ENCODE peak calls at places on chromosomes 2 and 18, in four cellular contexts. T, D, G and F are unnamed samples.

GRCh38 chr2:29628078-29628765 is 293.2 kb downstream of the ALK start:
- DNase-seq in T (no peak), D (no peak), G (no peak), F (no peak)

GRCh38 chr2:55052087-55053061 is 2.1 kb upstream of the RTN4 start:
- DNase-seq in T (no peak), D (no peak), G (no peak), F (no peak)

GRCh38 chr2:171330155-171330956 is 103.4 kb downstream of the METTL8 start:
- DNase-seq in T (no peak), D (no peak), G (no peak), F (no peak)

GRCh38 chr2:149438260-149438960 is 108.0 kb downstream of the LYPD6 start:
- DNase-seq in T (no peak), D (no peak), G (no peak), F (no peak)

GRCh38 chr18:34709104-34709503 is 994 bp upstream of the DTNA start:
- DNase-seq in T (peak; percentile 93), D (peak; percentile 49), G (no peak), F (no peak)

GRCh38 chr2:190562121-190562520 is 27.6 kb upstream of the NEMP2 start:
- DNase-seq in T (no peak), D (no peak), G (no peak), F (no peak)

GRCh38 chr2:171318463-171318934 is 115.3 kb downstream of the METTL8 start:
- DNase-seq in T (peak; percentile 17), D (no peak), G (peak; percentile 81), F (no peak)

GRCh38 chr2:213995400-213996105 is 415.3 kb upstream of the VWC2L start:
- DNase-seq in T (peak; percentile 93), D (peak; percentile 73), G (no peak), F (no peak)

GRCh38 chr2:200342235-200342634 is 35.7 kb downstream of the SPATS2L start:
- DNase-seq in T (no peak), D (no peak), G (no peak), F (no peak)

GRCh38 chr2:237181844-237182243 is 96.2 kb downstream of the COPS8 start:
- DNase-seq in T (peak; percentile 94), D (peak; percentile 82), G (no peak), F (no peak)